ENCODE peak calls at places on chromosomes 2 and 18, in four cellular contexts. One of them, this sample, is unnamed.

GRCh38 chr2:183070942-183071844 is 7.4 kb upstream of the DUSP19 start:
- DNase-seq in transverse colon: peak
- DNase-seq in ovary: no peak
- DNase-seq in GM12878: no peak
- DNase-seq in this sample: no peak

GRCh38 chr2:118169359-118170005 is 81.2 kb downstream of the INSIG2 start:
- DNase-seq in GM12878: no peak
- DNase-seq in transverse colon: no peak
- DNase-seq in ovary: peak
- DNase-seq in this sample: peak

GRCh38 chr2:173159794-173160463 is 84.3 kb downstream of the MAP3K20 start:
- DNase-seq in ovary: peak
- DNase-seq in transverse colon: peak
- DNase-seq in GM12878: no peak
- DNase-seq in this sample: peak

GRCh38 chr2:145692971-145693478 is 1173.1 kb upstream of the ZEB2 start:
- DNase-seq in ovary: no peak
- DNase-seq in GM12878: peak
- DNase-seq in transverse colon: no peak
- DNase-seq in this sample: no peak

GRCh38 chr2:228181098-228182019 is at the start of gene SPHKAP:
- DNase-seq in ovary: peak
- DNase-seq in transverse colon: no peak
- DNase-seq in GM12878: no peak
- DNase-seq in this sample: no peak

GRCh38 chr18:32930695-32931301 is 158.0 kb upstream of the KLHL14 start:
- DNase-seq in transverse colon: no peak
- DNase-seq in ovary: no peak
- DNase-seq in GM12878: no peak
- DNase-seq in this sample: no peak

GRCh38 chr2:206846854-206847834 is 81.7 kb downstream of the FASTKD2 start:
- DNase-seq in ovary: no peak
- DNase-seq in GM12878: no peak
- DNase-seq in transverse colon: no peak
- DNase-seq in this sample: no peak

GRCh38 chr2:140353541-140353940 is 1573.4 kb upstream of the NXPH2 start:
- DNase-seq in GM12878: no peak
- DNase-seq in ovary: no peak
- DNase-seq in transverse colon: no peak
- DNase-seq in this sample: no peak

GRCh38 chr2:31382452-31383120 is 32.0 kb downstream of the XDH start:
- DNase-seq in transverse colon: no peak
- DNase-seq in ovary: no peak
- DNase-seq in GM12878: no peak
- DNase-seq in this sample: no peak

GRCh38 chr2:127118038-127118437 is 11.1 kb upstream of the BIN1 start:
- DNase-seq in GM12878: no peak
- DNase-seq in ovary: no peak
- DNase-seq in transverse colon: no peak
- DNase-seq in this sample: peak

GRCh38 chr2:173134703-173135102 is 59.1 kb downstream of the MAP3K20 start:
- DNase-seq in transverse colon: no peak
- DNase-seq in ovary: no peak
- DNase-seq in GM12878: no peak
- DNase-seq in this sample: no peak

GRCh38 chr2:43340066-43340465 is 113.7 kb upstream of the ZFP36L2 start:
- DNase-seq in transverse colon: no peak
- DNase-seq in ovary: no peak
- DNase-seq in GM12878: no peak
- DNase-seq in this sample: no peak

GRCh38 chr2:108933691-108934117 is 55.3 kb downstream of the EDAR start:
- DNase-seq in ovary: no peak
- DNase-seq in GM12878: no peak
- DNase-seq in transverse colon: peak
- DNase-seq in this sample: no peak

GRCh38 chr2:10305715-10306114 is 3.0 kb downstream of the HPCAL1 start:
- DNase-seq in transverse colon: peak
- DNase-seq in ovary: no peak
- DNase-seq in GM12878: no peak
- DNase-seq in this sample: no peak

GRCh38 chr2:145096582-145096981 is 576.7 kb upstream of the ZEB2 start:
- DNase-seq in GM12878: no peak
- DNase-seq in transverse colon: no peak
- DNase-seq in ovary: no peak
- DNase-seq in this sample: no peak

GRCh38 chr2:70247364-70248144 is 874 bp downstream of the TIA1 start:
- DNase-seq in transverse colon: no peak
- DNase-seq in GM12878: no peak
- DNase-seq in ovary: no peak
- DNase-seq in this sample: no peak

GRCh38 chr2:242024751-242025355 is 155.3 kb downstream of the RTP5 start:
- DNase-seq in ovary: no peak
- DNase-seq in transverse colon: no peak
- DNase-seq in GM12878: no peak
- DNase-seq in this sample: peak

GRCh38 chr2:229922449-229923386 is at the start of gene FBXO36:
- DNase-seq in transverse colon: peak
- DNase-seq in ovary: no peak
- DNase-seq in GM12878: no peak
- DNase-seq in this sample: no peak

GRCh38 chr2:238238766-238239551 is 879 bp downstream of the HES6 start:
- DNase-seq in ovary: no peak
- DNase-seq in GM12878: no peak
- DNase-seq in transverse colon: peak
- DNase-seq in this sample: peak

GRCh38 chr2:234257859-234258561 is 207.5 kb downstream of the SPP2 start:
- DNase-seq in transverse colon: peak
- DNase-seq in ovary: peak
- DNase-seq in GM12878: no peak
- DNase-seq in this sample: no peak

GRCh38 chr18:67428805-67429204 is 87.7 kb downstream of the DSEL start:
- DNase-seq in GM12878: no peak
- DNase-seq in ovary: no peak
- DNase-seq in transverse colon: no peak
- DNase-seq in this sample: no peak

GRCh38 chr2:180370476-180371205 is 363.5 kb upstream of the CWC22 start:
- DNase-seq in GM12878: no peak
- DNase-seq in transverse colon: no peak
- DNase-seq in ovary: no peak
- DNase-seq in this sample: no peak

GRCh38 chr2:212956665-212957064 is 194.7 kb downstream of the IKZF2 start:
- DNase-seq in GM12878: no peak
- DNase-seq in ovary: no peak
- DNase-seq in transverse colon: no peak
- DNase-seq in this sample: no peak
- H3K4me3 ChIP-seq in GM12878: no peak
- H3K4me3 ChIP-seq in ovary: no peak
- H3K4me3 ChIP-seq in transverse colon: no peak
- H3K4me3 ChIP-seq in this sample: no peak

GRCh38 chr2:104033399-104033798 is 820.5 kb upstream of the POU3F3 start:
- DNase-seq in transverse colon: no peak
- DNase-seq in ovary: no peak
- DNase-seq in GM12878: no peak
- DNase-seq in this sample: no peak

GRCh38 chr2:104025296-104025695 is 828.6 kb upstream of the POU3F3 start:
- DNase-seq in ovary: no peak
- DNase-seq in transverse colon: no peak
- DNase-seq in GM12878: no peak
- DNase-seq in this sample: no peak

GRCh38 chr2:104026726-104027125 is 827.2 kb upstream of the POU3F3 start:
- DNase-seq in ovary: no peak
- DNase-seq in transverse colon: no peak
- DNase-seq in GM12878: no peak
- DNase-seq in this sample: no peak

DNA sequence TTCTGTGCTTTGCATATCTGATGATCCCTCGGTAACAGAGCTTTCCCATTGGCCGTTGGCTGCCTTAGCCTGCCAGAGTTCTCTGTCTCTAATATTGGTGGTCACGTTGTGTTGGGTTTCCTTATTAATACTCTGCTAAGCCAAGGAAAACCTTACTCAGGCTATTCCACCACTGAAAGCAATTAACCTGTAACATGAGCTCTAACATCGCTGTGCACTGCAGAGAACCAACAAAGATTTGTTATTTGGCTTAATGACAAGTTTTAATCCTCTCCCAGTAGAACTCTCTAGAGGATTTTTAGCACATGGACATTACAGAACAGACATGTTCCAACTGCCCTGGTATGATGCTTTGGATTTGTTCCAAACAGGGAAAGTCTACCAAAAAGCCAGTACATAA is 825.8 kb upstream of the POU3F3 start:
- DNase-seq in transverse colon: no peak
- DNase-seq in ovary: no peak
- DNase-seq in GM12878: no peak
- DNase-seq in this sample: no peak
- TF ChIP-seq EP300 in transverse colon: no peak
- TF ChIP-seq EP300 in ovary: no peak
- TF ChIP-seq EP300 in GM12878: no peak
- TF ChIP-seq EP300 in this sample: no peak

GRCh38 chr2:47897191-47897955 is 8.9 kb downstream of the FBXO11 start:
- DNase-seq in GM12878: no peak
- DNase-seq in ovary: no peak
- DNase-seq in transverse colon: no peak
- DNase-seq in this sample: no peak

GRCh38 chr2:47898089-47898731 is 8.1 kb downstream of the FBXO11 start:
- DNase-seq in transverse colon: no peak
- DNase-seq in GM12878: no peak
- DNase-seq in ovary: no peak
- DNase-seq in this sample: no peak

GRCh38 chr2:47900857-47901256 is 5.4 kb downstream of the FBXO11 start:
- DNase-seq in ovary: no peak
- DNase-seq in GM12878: no peak
- DNase-seq in transverse colon: no peak
- DNase-seq in this sample: no peak

GRCh38 chr2:47896450-47896968 is 9.8 kb downstream of the FBXO11 start:
- DNase-seq in transverse colon: no peak
- DNase-seq in GM12878: no peak
- DNase-seq in ovary: no peak
- DNase-seq in this sample: no peak

GRCh38 chr2:47899915-47900314 is 6.4 kb downstream of the FBXO11 start:
- DNase-seq in ovary: no peak
- DNase-seq in transverse colon: no peak
- DNase-seq in GM12878: no peak
- DNase-seq in this sample: no peak
- TF ChIP-seq CTCF in ovary: no peak
- TF ChIP-seq CTCF in transverse colon: no peak
- TF ChIP-seq CTCF in GM12878: no peak
- TF ChIP-seq CTCF in this sample: no peak

DNA sequence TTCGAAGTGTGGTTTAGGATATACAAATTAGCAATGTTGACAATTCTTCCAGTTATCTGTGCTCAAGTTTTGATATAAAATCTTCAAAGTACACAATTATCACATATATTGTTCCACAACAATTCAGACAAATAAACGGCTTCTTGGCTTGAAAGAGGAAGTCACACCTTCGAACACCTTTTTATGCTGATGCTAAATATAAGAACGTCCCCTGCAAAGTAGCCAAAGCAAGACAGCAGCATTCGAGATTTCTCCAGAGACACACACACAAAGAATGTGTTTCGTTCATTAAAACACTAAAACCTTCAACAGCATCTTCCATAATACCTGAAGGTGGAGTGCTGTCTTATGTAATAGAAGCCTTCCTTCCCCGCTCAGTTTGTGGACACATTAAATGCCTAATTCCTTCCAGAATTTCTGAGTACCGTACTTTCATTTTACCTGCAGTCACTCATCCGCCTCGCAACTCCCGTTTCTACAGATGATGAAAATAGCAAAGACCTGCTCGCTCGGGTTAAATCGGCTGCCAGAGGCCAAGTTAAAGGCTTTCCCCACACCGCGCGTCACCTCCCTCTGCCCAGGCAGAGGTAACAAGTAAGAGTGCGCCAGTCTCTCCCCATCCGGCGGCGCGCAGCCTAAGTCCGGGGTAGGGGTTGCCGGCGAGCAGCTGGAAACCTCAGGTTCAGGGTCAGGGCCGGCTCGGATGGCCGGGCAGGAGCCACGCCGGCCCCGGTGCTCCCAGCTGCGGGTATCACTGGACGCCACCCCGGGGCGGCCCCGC is 847 bp downstream of the SERPINE2 start:
- DNase-seq in GM12878: no peak
- DNase-seq in transverse colon: peak
- DNase-seq in ovary: peak
- DNase-seq in this sample: no peak
- H3K4me3 ChIP-seq in GM12878: peak
- H3K4me3 ChIP-seq in transverse colon: peak
- H3K4me3 ChIP-seq in ovary: peak
- H3K4me3 ChIP-seq in this sample: peak

DNA sequence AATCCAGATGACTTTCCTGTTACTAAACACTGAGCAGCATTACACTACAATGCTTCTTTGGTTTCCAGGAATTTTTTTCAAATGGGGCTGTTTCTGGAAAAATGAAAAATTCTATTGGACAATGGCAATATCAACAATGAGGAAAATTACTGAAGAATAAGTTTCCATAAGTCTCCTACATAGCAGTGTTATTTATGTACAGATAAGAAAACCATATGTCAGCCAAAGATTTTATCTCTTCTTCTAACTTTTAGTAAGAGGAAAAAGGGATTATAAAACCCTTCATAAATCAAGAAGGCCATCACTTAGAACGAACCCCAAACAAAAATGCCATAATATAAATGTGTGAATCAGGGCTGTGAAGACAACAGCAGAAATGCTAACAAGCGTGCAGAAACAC is 31.6 kb upstream of the NOSTRIN start:
- DNase-seq in transverse colon: no peak
- DNase-seq in GM12878: no peak
- DNase-seq in ovary: no peak
- DNase-seq in this sample: no peak
- TF ChIP-seq EP300 in transverse colon: no peak
- TF ChIP-seq EP300 in GM12878: no peak
- TF ChIP-seq EP300 in ovary: no peak
- TF ChIP-seq EP300 in this sample: no peak

GRCh38 chr2:200850512-200851256 is 13.8 kb downstream of the CLK1 start:
- DNase-seq in ovary: no peak
- DNase-seq in GM12878: no peak
- DNase-seq in transverse colon: no peak
- DNase-seq in this sample: no peak
- TF ChIP-seq CTCF in ovary: no peak
- TF ChIP-seq CTCF in GM12878: no peak
- TF ChIP-seq CTCF in transverse colon: no peak
- TF ChIP-seq CTCF in this sample: no peak

GRCh38 chr18:31100598-31101147 is 1.5 kb downstream of the DSC2 start:
- DNase-seq in transverse colon: peak
- DNase-seq in ovary: peak
- DNase-seq in GM12878: no peak
- DNase-seq in this sample: no peak
- H3K4me3 ChIP-seq in transverse colon: peak
- H3K4me3 ChIP-seq in ovary: peak
- H3K4me3 ChIP-seq in GM12878: no peak
- H3K4me3 ChIP-seq in this sample: peak

GRCh38 chr2:71784734-71785549 is 331.6 kb downstream of the DYSF start:
- DNase-seq in transverse colon: no peak
- DNase-seq in GM12878: no peak
- DNase-seq in ovary: no peak
- DNase-seq in this sample: no peak
- TF ChIP-seq EP300 in transverse colon: no peak
- TF ChIP-seq EP300 in GM12878: no peak
- TF ChIP-seq EP300 in ovary: no peak
- TF ChIP-seq EP300 in this sample: no peak

This sample was measured in sigmoid colon.